ENCODE peak calls at places on chromosomes 16 and 17, in five cellular contexts. L, U, J, H and M are unnamed samples.

GRCh38 chr16:84672276-84673202 is 24.2 kb downstream of the KLHL36 start:
- DNase-seq in H (peak; percentile 83), U (peak; percentile 95), J (peak; percentile 49), L (peak; percentile 65), M (no peak)

GRCh38 chr17:27651411-27652345 is 20.7 kb downstream of the LGALS9 start:
- DNase-seq in J (no peak), L (no peak), H (peak; percentile 81), U (peak; percentile 90), M (no peak)

GRCh38 chr17:80663783-80664206 is 119.2 kb downstream of the RPTOR start:
- DNase-seq in H (peak; percentile 20), U (no peak), J (no peak), L (peak; percentile 45), M (no peak)

GRCh38 chr17:27481327-27481726 is 25.1 kb downstream of the KSR1 start:
- DNase-seq in J (no peak), H (no peak), L (no peak), U (no peak), M (no peak)

GRCh38 chr17:78300962-78301820 is 58.7 kb downstream of the SOCS3 start:
- DNase-seq in U (no peak), J (peak; percentile 72), L (peak; percentile 31), H (no peak), M (no peak)

GRCh38 chr16:17362191-17362590 is 108.6 kb downstream of the XYLT1 start:
- DNase-seq in J (no peak), H (no peak), U (no peak), L (no peak), M (no peak)

GRCh38 chr16:3152022-3152272 is 17.1 kb downstream of the ZNF213 start:
- DNase-seq in J (no peak), H (no peak), U (no peak), L (no peak), M (no peak)

GRCh38 chr17:82463881-82464566 is 5.5 kb downstream of the NARF start:
- DNase-seq in L (no peak), U (peak; percentile 54), J (no peak), H (no peak), M (no peak)

GRCh38 chr17:64349949-64350348 is 40.7 kb downstream of the PECAM1 start:
- DNase-seq in L (no peak), H (no peak), J (no peak), U (no peak), M (no peak)

GRCh38 chr17:34633351-34633750 is 54.0 kb downstream of the TMEM132E start:
- DNase-seq in J (no peak), U (no peak), H (no peak), L (no peak), M (no peak)

GRCh38 chr17:17423656-17424055 is 53.1 kb upstream of the MED9 start:
- DNase-seq in H (no peak), J (no peak), L (no peak), U (no peak), M (no peak)

GRCh38 chr16:52004343-52004742 is 542.6 kb downstream of the TOX3 start:
- DNase-seq in J (no peak), L (no peak), U (no peak), H (no peak), M (no peak)

GRCh38 chr17:15377608-15378007 is 36.2 kb upstream of the TEKT3 start:
- DNase-seq in J (peak; percentile 25), L (peak; percentile 89), H (no peak), U (no peak), M (no peak)

GRCh38 chr17:19361326-19361725 is 1.2 kb downstream of the B9D1 start:
- DNase-seq in H (peak; percentile 10), J (no peak), U (no peak), L (no peak), M (peak; percentile 57)

GRCh38 chr17:75031972-75032895 is 14.5 kb downstream of the ATP5PD start:
- DNase-seq in J (peak; percentile 79), H (peak; percentile 74), L (peak; percentile 81), U (peak; percentile 91), M (no peak)

GRCh38 chr17:38568274-38568673 is 37.5 kb downstream of the SRCIN1 start:
- DNase-seq in L (no peak), U (no peak), J (no peak), H (no peak), M (no peak)

GRCh38 chr16:11014159-11014558 is 69.8 kb downstream of the CLEC16A start:
- DNase-seq in H (no peak), J (peak; percentile 49), U (no peak), L (no peak), M (no peak)

GRCh38 chr17:79008666-79009387 is 737 bp downstream of the CANT1 start:
- DNase-seq in J (no peak), L (no peak), H (no peak), U (no peak), M (no peak)

GRCh38 chr16:843771-844170 is 43.2 kb upstream of the GNG13 start:
- DNase-seq in U (no peak), H (no peak), J (no peak), L (no peak), M (peak; percentile 62)

GRCh38 chr17:44402564-44403172 is 13.2 kb upstream of the ITGA2B start:
- DNase-seq in J (no peak), U (no peak), L (no peak), H (no peak), M (no peak)

GRCh38 chr17:16887523-16888095 is 84.3 kb downstream of the TNFRSF13B start:
- DNase-seq in U (peak; percentile 23), L (no peak), H (no peak), J (no peak), M (no peak)

GRCh38 chr17:82332669-82333278 is 792 bp downstream of the SECTM1 start:
- DNase-seq in H (peak; percentile 67), U (peak; percentile 91), J (peak; percentile 5), L (peak; percentile 62), M (peak; percentile 73)

GRCh38 chr16:86062271-86062965 is 163.5 kb downstream of the IRF8 start:
- DNase-seq in L (no peak), J (no peak), U (peak; percentile 63), H (no peak), M (peak; percentile 42)

GRCh38 chr16:2897110-2897509 is 14.1 kb downstream of the FLYWCH2 start:
- DNase-seq in J (no peak), H (no peak), L (no peak), U (no peak), M (no peak)

GRCh38 chr16:56965149-56965938 is 3.6 kb downstream of the CETP start:
- DNase-seq in U (peak; percentile 76), H (no peak), J (peak; percentile 20), L (no peak), M (no peak)

GRCh38 chr16:14303654-14304394 is 232.7 kb downstream of the MRTFB start:
- DNase-seq in J (peak; percentile 19), U (no peak), H (peak; percentile 27), L (no peak), M (no peak)

GRCh38 chr17:80365001-80365965 is 49.7 kb upstream of the ENDOV start:
- DNase-seq in H (no peak), L (no peak), J (no peak), U (peak; percentile 58), M (peak; percentile 55)

GRCh38 chr16:87115646-87116045 is 201.5 kb downstream of the C16orf95 start:
- DNase-seq in H (no peak), U (no peak), L (no peak), J (no peak), M (no peak)